ENCODE peak calls at places on chromosomes 2 and 18, in eight cellular contexts. I is IMR-90, W is neural crest cell, C is glutamatergic neuron, U is SK-N-SH, A is brain microvascular endothelial cell, G is fibroblast of mammary gland, K is tibial artery. Y is an unnamed sample.

GRCh38 chr2:180336550-180336949 is 329.5 kb upstream of the CWC22 start:
- DNase-seq in I (no peak), C (no peak), G (no peak), U (no peak), W (no peak), A (no peak), K (no peak), Y (no peak)

GRCh38 chr2:240997856-240998705 is at the start of gene SNED1:
- DNase-seq in A (peak; percentile 66), I (peak; percentile 66), U (peak; percentile 94), W (peak; percentile 76), C (peak; percentile 86), G (peak; percentile 68), K (peak; percentile 95), Y (peak; percentile 80)

GRCh38 chr2:61636686-61637085 is 98.5 kb upstream of the XPO1 start:
- DNase-seq in A (no peak), U (no peak), I (no peak), G (no peak), C (no peak), W (no peak), K (no peak), Y (no peak)

GRCh38 chr18:62366992-62367391 is 41.9 kb downstream of the TNFRSF11A start:
- DNase-seq in K (no peak), U (no peak), A (no peak), C (no peak), G (no peak), I (no peak), W (no peak), Y (no peak)

GRCh38 chr2:184599054-184599874 is 935 bp downstream of the ZNF804A start:
- DNase-seq in C (peak; percentile 15), K (no peak), I (peak; percentile 34), W (no peak), U (peak; percentile 22), G (peak; percentile 8), A (peak; percentile 30), Y (peak; percentile 26)

GRCh38 chr18:3706279-3707097 is 256.5 kb downstream of the TGIF1 start:
- DNase-seq in U (no peak), W (no peak), K (no peak), G (peak; percentile 57), A (peak; percentile 8), I (peak; percentile 75), C (no peak), Y (peak; percentile 79)

GRCh38 chr18:9916067-9916684 is 2.4 kb downstream of the VAPA start:
- DNase-seq in A (no peak), I (peak; percentile 25), W (no peak), C (no peak), G (no peak), K (no peak), U (no peak), Y (peak; percentile 42)

GRCh38 chr2:109609352-109610024 is 4.3 kb downstream of the SEPTIN10 start:
- DNase-seq in I (peak; percentile 69), W (no peak), A (peak; percentile 31), C (no peak), U (no peak), K (no peak), G (peak; percentile 47), Y (peak; percentile 74)

GRCh38 chr2:191031256-191031655 is 17.3 kb upstream of the STAT1 start:
- DNase-seq in C (no peak), K (no peak), U (no peak), G (no peak), A (no peak), I (no peak), W (no peak), Y (no peak)

GRCh38 chr2:158189526-158189925 is 87.8 kb downstream of the UPP2 start:
- DNase-seq in U (no peak), I (no peak), A (no peak), G (no peak), W (no peak), K (no peak), C (no peak), Y (no peak)

GRCh38 chr2:15806801-15807417 is 133.4 kb upstream of the MYCN start:
- DNase-seq in W (no peak), K (no peak), G (no peak), I (no peak), C (no peak), A (no peak), U (no peak), Y (no peak)

GRCh38 chr18:51617167-51617566 is 419.7 kb upstream of the MEX3C start:
- DNase-seq in C (no peak), A (no peak), U (no peak), W (no peak), I (no peak), K (no peak), G (no peak), Y (peak; percentile 64)

GRCh38 chr2:195320416-195320973 is 336.5 kb upstream of the SLC39A10 start:
- DNase-seq in G (peak; percentile 8), W (no peak), C (no peak), A (no peak), I (no peak), U (no peak), K (no peak), Y (no peak)

GRCh38 chr2:224260605-224261004 is 141.3 kb downstream of the FAM124B start:
- DNase-seq in C (no peak), G (peak; percentile 44), I (no peak), W (no peak), U (no peak), K (no peak), A (no peak), Y (no peak)

GRCh38 chr2:99841749-99842148 is 300.6 kb downstream of the AFF3 start:
- DNase-seq in G (peak; percentile 38), K (no peak), A (peak; percentile 86), I (peak; percentile 92), W (no peak), C (no peak), U (no peak), Y (peak; percentile 45)

GRCh38 chr2:195390686-195391085 is 266.3 kb upstream of the SLC39A10 start:
- DNase-seq in K (no peak), A (no peak), G (no peak), U (no peak), I (no peak), W (no peak), C (no peak), Y (no peak)

GRCh38 chr2:215577356-215577755 is 141.5 kb upstream of the FN1 start:
- DNase-seq in U (no peak), G (peak; percentile 68), A (no peak), C (no peak), I (peak; percentile 79), W (no peak), K (no peak), Y (no peak)

GRCh38 chr2:42202299-42203008 is 33.3 kb downstream of the EML4 start:
- DNase-seq in K (no peak), U (no peak), I (peak; percentile 66), C (no peak), A (peak; percentile 33), W (no peak), G (peak; percentile 62), Y (no peak)

GRCh38 chr2:52416340-52416739 is 1351.3 kb upstream of the CHAC2 start:
- DNase-seq in C (no peak), K (no peak), W (no peak), U (no peak), I (peak; percentile 33), A (no peak), G (no peak), Y (peak; percentile 16)

GRCh38 chr2:6011871-6012380 is 319.7 kb downstream of the SOX11 start:
- DNase-seq in U (peak; percentile 73), A (no peak), C (peak; percentile 49), G (no peak), W (no peak), I (no peak), K (no peak), Y (no peak)

GRCh38 chr18:23038712-23039111 is 96.6 kb upstream of the CABLES1 start:
- DNase-seq in I (peak; percentile 53), G (peak; percentile 69), A (no peak), W (no peak), K (no peak), U (no peak), C (no peak), Y (peak; percentile 25)

DNA sequence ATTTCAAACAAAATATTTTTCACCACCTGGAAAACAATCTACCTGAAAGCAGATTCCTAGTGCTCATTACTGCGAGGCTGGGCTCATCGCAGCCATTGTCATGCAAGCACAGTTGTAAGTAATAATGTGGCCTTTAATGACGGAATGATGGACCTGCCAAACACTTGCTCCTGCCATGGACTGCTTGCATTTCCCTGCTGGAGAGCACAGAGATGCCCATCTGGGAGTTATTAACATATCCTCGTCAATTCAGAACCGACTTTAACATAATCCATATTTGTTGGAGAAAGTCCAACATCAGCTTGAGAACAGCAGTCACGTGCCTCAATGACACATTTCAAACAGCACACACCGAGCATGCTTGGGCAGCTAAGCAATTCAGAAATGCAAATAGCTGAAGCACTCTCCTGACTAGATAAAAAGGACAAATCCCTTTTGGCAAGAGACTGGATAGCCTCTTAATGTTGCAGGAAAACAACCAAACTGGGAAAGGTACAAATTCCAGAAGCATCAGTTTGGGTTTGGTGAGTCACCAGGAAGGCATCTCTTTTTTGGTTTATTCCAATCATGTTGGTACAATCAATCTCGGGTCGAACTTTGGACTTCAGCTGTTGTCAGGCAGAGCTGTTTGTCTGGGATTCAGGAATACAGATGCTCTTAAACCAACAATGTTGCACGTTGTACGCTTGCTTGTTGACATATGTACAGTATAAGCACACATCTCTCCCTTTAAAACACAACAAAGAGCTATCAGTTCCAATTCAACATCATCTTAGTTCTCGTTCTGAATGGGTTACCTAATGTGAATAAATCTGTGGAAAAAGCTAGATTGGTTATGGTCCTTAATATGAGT is 395.9 kb downstream of the LNPK start:
- DNase-seq in U (peak; percentile 46), G (peak; percentile 84), K (no peak), I (no peak), A (no peak), W (no peak), C (no peak), Y (no peak)
- TF ChIP-seq CTCF in U (no peak), G (no peak), K (no peak), I (no peak), A (no peak), W (no peak), C (no peak), Y (no peak)

GRCh38 chr2:71190959-71191943 is 35.7 kb downstream of the PAIP2B start:
- DNase-seq in K (no peak), W (no peak), A (peak; percentile 2), C (no peak), U (peak; percentile 24), I (peak; percentile 9), G (peak; percentile 25), Y (peak; percentile 36)
- TF ChIP-seq CTCF in K (no peak), W (peak; percentile 47), A (peak; percentile 43), C (peak; percentile 12), U (peak; percentile 44), I (peak; percentile 25), G (peak; percentile 21), Y (peak; percentile 38)

GRCh38 chr2:165293439-165294420 is 54.5 kb downstream of the SCN2A start:
- DNase-seq in W (peak; percentile 41), U (peak; percentile 67), C (no peak), K (no peak), G (peak; percentile 87), I (peak; percentile 87), A (peak; percentile 88), Y (peak; percentile 92)
- TF ChIP-seq CTCF in W (peak; percentile 86), U (peak; percentile 76), C (peak; percentile 80), K (peak; percentile 65), G (peak; percentile 84), I (peak; percentile 82), A (peak; percentile 76), Y (peak; percentile 81)

GRCh38 chr18:13800505-13801259 is 23.3 kb upstream of the MC5R start:
- DNase-seq in G (peak; percentile 34), I (peak; percentile 18), A (peak; percentile 6), W (peak; percentile 36), C (peak; percentile 77), K (peak; percentile 73), U (peak; percentile 76), Y (peak; percentile 37)
- TF ChIP-seq CTCF in G (peak; percentile 25), I (peak; percentile 34), A (peak; percentile 31), W (peak; percentile 63), C (no peak), K (no peak), U (peak; percentile 41), Y (peak; percentile 26)

Y was measured in fibroblast of pulmonary artery.